ENCODE peak calls at places on chromosomes 1 and 21, in seven cellular contexts. One of them, this sample, is unnamed.

GRCh38 chr1:176058686-176059085 is 148.4 kb downstream of the COP1 start:
- DNase-seq in T-helper 17 cell: no peak
- DNase-seq in NB4: no peak
- DNase-seq in choroid plexus epithelial cell: peak
- DNase-seq in astrocyte of the hippocampus: peak
- DNase-seq in hippocampal formation: no peak
- DNase-seq in heart right ventricle: no peak
- DNase-seq in this sample: no peak

GRCh38 chr1:178942285-178943218 is 71.7 kb upstream of the ANGPTL1 start:
- DNase-seq in T-helper 17 cell: no peak
- DNase-seq in hippocampal formation: no peak
- DNase-seq in choroid plexus epithelial cell: peak
- DNase-seq in NB4: peak
- DNase-seq in astrocyte of the hippocampus: peak
- DNase-seq in heart right ventricle: no peak
- DNase-seq in this sample: no peak

GRCh38 chr1:232308616-232309015 is 321.3 kb downstream of the SIPA1L2 start:
- DNase-seq in choroid plexus epithelial cell: peak
- DNase-seq in astrocyte of the hippocampus: no peak
- DNase-seq in T-helper 17 cell: no peak
- DNase-seq in NB4: no peak
- DNase-seq in heart right ventricle: no peak
- DNase-seq in hippocampal formation: no peak
- DNase-seq in this sample: no peak

GRCh38 chr1:87796521-87796920 is 467.8 kb downstream of the LMO4 start:
- DNase-seq in choroid plexus epithelial cell: no peak
- DNase-seq in NB4: no peak
- DNase-seq in astrocyte of the hippocampus: no peak
- DNase-seq in T-helper 17 cell: no peak
- DNase-seq in hippocampal formation: no peak
- DNase-seq in heart right ventricle: no peak
- DNase-seq in this sample: no peak

GRCh38 chr1:23283660-23284602 is 60.2 kb downstream of the HNRNPR start:
- DNase-seq in T-helper 17 cell: no peak
- DNase-seq in choroid plexus epithelial cell: peak
- DNase-seq in astrocyte of the hippocampus: peak
- DNase-seq in heart right ventricle: no peak
- DNase-seq in NB4: no peak
- DNase-seq in hippocampal formation: no peak
- DNase-seq in this sample: no peak

GRCh38 chr1:54812801-54813478 is 11.8 kb upstream of the TTC22 start:
- DNase-seq in hippocampal formation: no peak
- DNase-seq in astrocyte of the hippocampus: no peak
- DNase-seq in T-helper 17 cell: no peak
- DNase-seq in NB4: no peak
- DNase-seq in heart right ventricle: no peak
- DNase-seq in choroid plexus epithelial cell: no peak
- DNase-seq in this sample: no peak

GRCh38 chr21:31343680-31344480 is at the start of gene TIAM1:
- DNase-seq in astrocyte of the hippocampus: peak
- DNase-seq in heart right ventricle: peak
- DNase-seq in hippocampal formation: peak
- DNase-seq in NB4: peak
- DNase-seq in choroid plexus epithelial cell: peak
- DNase-seq in T-helper 17 cell: no peak
- DNase-seq in this sample: peak

GRCh38 chr1:203039609-203040517 is 13.6 kb downstream of the PPFIA4 start:
- DNase-seq in T-helper 17 cell: no peak
- DNase-seq in choroid plexus epithelial cell: no peak
- DNase-seq in NB4: peak
- DNase-seq in astrocyte of the hippocampus: peak
- DNase-seq in heart right ventricle: no peak
- DNase-seq in hippocampal formation: no peak
- DNase-seq in this sample: no peak

GRCh38 chr1:78440381-78440793 is 50.4 kb upstream of the PTGFR start:
- DNase-seq in T-helper 17 cell: no peak
- DNase-seq in astrocyte of the hippocampus: no peak
- DNase-seq in choroid plexus epithelial cell: no peak
- DNase-seq in hippocampal formation: no peak
- DNase-seq in heart right ventricle: no peak
- DNase-seq in NB4: no peak
- DNase-seq in this sample: no peak

GRCh38 chr1:56394298-56394697 is 185.1 kb downstream of the PLPP3 start:
- DNase-seq in astrocyte of the hippocampus: peak
- DNase-seq in heart right ventricle: no peak
- DNase-seq in NB4: no peak
- DNase-seq in choroid plexus epithelial cell: no peak
- DNase-seq in T-helper 17 cell: no peak
- DNase-seq in hippocampal formation: no peak
- DNase-seq in this sample: no peak

GRCh38 chr21:18244721-18245486 is at the start of gene CHODL:
- DNase-seq in T-helper 17 cell: no peak
- DNase-seq in heart right ventricle: no peak
- DNase-seq in hippocampal formation: no peak
- DNase-seq in astrocyte of the hippocampus: peak
- DNase-seq in choroid plexus epithelial cell: peak
- DNase-seq in NB4: no peak
- DNase-seq in this sample: no peak

GRCh38 chr1:97006044-97006676 is 284.6 kb downstream of the PTBP2 start:
- DNase-seq in choroid plexus epithelial cell: peak
- DNase-seq in heart right ventricle: no peak
- DNase-seq in T-helper 17 cell: no peak
- DNase-seq in astrocyte of the hippocampus: peak
- DNase-seq in hippocampal formation: peak
- DNase-seq in NB4: no peak
- DNase-seq in this sample: no peak

GRCh38 chr1:188128761-188129160 is 1300.0 kb downstream of the PLA2G4A start:
- DNase-seq in T-helper 17 cell: no peak
- DNase-seq in hippocampal formation: no peak
- DNase-seq in NB4: no peak
- DNase-seq in choroid plexus epithelial cell: peak
- DNase-seq in astrocyte of the hippocampus: no peak
- DNase-seq in heart right ventricle: no peak
- DNase-seq in this sample: no peak

GRCh38 chr1:201827321-201828281 is 1.4 kb upstream of the IPO9 start:
- DNase-seq in hippocampal formation: no peak
- DNase-seq in astrocyte of the hippocampus: no peak
- DNase-seq in choroid plexus epithelial cell: no peak
- DNase-seq in NB4: no peak
- DNase-seq in heart right ventricle: no peak
- DNase-seq in T-helper 17 cell: no peak
- DNase-seq in this sample: no peak

GRCh38 chr1:223393275-223394214 is at the start of gene CCDC185:
- DNase-seq in hippocampal formation: no peak
- DNase-seq in heart right ventricle: no peak
- DNase-seq in NB4: no peak
- DNase-seq in T-helper 17 cell: no peak
- DNase-seq in astrocyte of the hippocampus: peak
- DNase-seq in choroid plexus epithelial cell: no peak
- DNase-seq in this sample: no peak

GRCh38 chr1:206933333-206933945 is 11.7 kb upstream of the FCMR start:
- DNase-seq in NB4: peak
- DNase-seq in astrocyte of the hippocampus: no peak
- DNase-seq in hippocampal formation: no peak
- DNase-seq in T-helper 17 cell: peak
- DNase-seq in heart right ventricle: no peak
- DNase-seq in choroid plexus epithelial cell: peak
- DNase-seq in this sample: peak

GRCh38 chr1:163561570-163562295 is 240.0 kb downstream of the NUF2 start:
- DNase-seq in hippocampal formation: no peak
- DNase-seq in choroid plexus epithelial cell: peak
- DNase-seq in astrocyte of the hippocampus: peak
- DNase-seq in T-helper 17 cell: no peak
- DNase-seq in heart right ventricle: no peak
- DNase-seq in NB4: peak
- DNase-seq in this sample: no peak

GRCh38 chr1:174789399-174789798 is 210.3 kb upstream of the CACYBP start:
- DNase-seq in astrocyte of the hippocampus: peak
- DNase-seq in heart right ventricle: no peak
- DNase-seq in NB4: peak
- DNase-seq in T-helper 17 cell: no peak
- DNase-seq in hippocampal formation: no peak
- DNase-seq in choroid plexus epithelial cell: peak
- DNase-seq in this sample: no peak

This sample was measured in transverse colon.